ENCODE peak calls at places on chromosome 4, in six cellular contexts. One of them, this sample, is unnamed.

GRCh38 chr4:184384056-184384809 is 90.1 kb downstream of the IRF2 start:
- DNase-seq in A549: no peak
- DNase-seq in CD4-positive, CD25-positive, alpha-beta regulatory T cell: peak; percentile 15
- DNase-seq in mesenchymal stem cell: peak; percentile 94
- DNase-seq in transverse colon: peak; percentile 59
- DNase-seq in right lobe of liver: peak; percentile 45
- DNase-seq in this sample: peak; percentile 36

GRCh38 chr4:145829629-145830395 is 108.8 kb downstream of the ZNF827 start:
- DNase-seq in CD4-positive, CD25-positive, alpha-beta regulatory T cell: peak; percentile 10
- DNase-seq in transverse colon: no peak
- DNase-seq in right lobe of liver: no peak
- DNase-seq in A549: no peak
- DNase-seq in mesenchymal stem cell: no peak
- DNase-seq in this sample: no peak

GRCh38 chr4:120509222-120509621 is 413.3 kb downstream of the PRDM5 start:
- DNase-seq in CD4-positive, CD25-positive, alpha-beta regulatory T cell: no peak
- DNase-seq in right lobe of liver: no peak
- DNase-seq in mesenchymal stem cell: no peak
- DNase-seq in transverse colon: no peak
- DNase-seq in A549: no peak
- DNase-seq in this sample: no peak

GRCh38 chr4:56653461-56654237 is 27.4 kb downstream of the HOPX start:
- DNase-seq in mesenchymal stem cell: no peak
- DNase-seq in right lobe of liver: no peak
- DNase-seq in A549: no peak
- DNase-seq in CD4-positive, CD25-positive, alpha-beta regulatory T cell: no peak
- DNase-seq in transverse colon: peak; percentile 15
- DNase-seq in this sample: no peak

GRCh38 chr4:62232755-62233280 is 1032.7 kb downstream of the ADGRL3 start:
- DNase-seq in CD4-positive, CD25-positive, alpha-beta regulatory T cell: no peak
- DNase-seq in mesenchymal stem cell: no peak
- DNase-seq in right lobe of liver: no peak
- DNase-seq in A549: no peak
- DNase-seq in transverse colon: no peak
- DNase-seq in this sample: no peak

GRCh38 chr4:23237771-23238170 is 545.0 kb downstream of the GBA3 start:
- DNase-seq in right lobe of liver: peak; percentile 51
- DNase-seq in mesenchymal stem cell: no peak
- DNase-seq in transverse colon: no peak
- DNase-seq in A549: no peak
- DNase-seq in CD4-positive, CD25-positive, alpha-beta regulatory T cell: no peak
- DNase-seq in this sample: no peak

GRCh38 chr4:165013691-165014090 is 18.1 kb upstream of the TRIM60 start:
- DNase-seq in transverse colon: no peak
- DNase-seq in right lobe of liver: no peak
- DNase-seq in A549: no peak
- DNase-seq in CD4-positive, CD25-positive, alpha-beta regulatory T cell: no peak
- DNase-seq in mesenchymal stem cell: no peak
- DNase-seq in this sample: no peak

GRCh38 chr4:103915224-103915869 is 195.6 kb upstream of the TACR3 start:
- DNase-seq in transverse colon: no peak
- DNase-seq in mesenchymal stem cell: peak; percentile 31
- DNase-seq in right lobe of liver: no peak
- DNase-seq in CD4-positive, CD25-positive, alpha-beta regulatory T cell: no peak
- DNase-seq in A549: no peak
- DNase-seq in this sample: no peak

GRCh38 chr4:88616275-88616996 is 24.2 kb downstream of the HERC3 start:
- DNase-seq in CD4-positive, CD25-positive, alpha-beta regulatory T cell: no peak
- DNase-seq in mesenchymal stem cell: peak; percentile 41
- DNase-seq in transverse colon: no peak
- DNase-seq in A549: no peak
- DNase-seq in right lobe of liver: no peak
- DNase-seq in this sample: no peak

GRCh38 chr4:73539386-73539785 is 57.8 kb downstream of the AFM start:
- DNase-seq in transverse colon: no peak
- DNase-seq in CD4-positive, CD25-positive, alpha-beta regulatory T cell: no peak
- DNase-seq in A549: no peak
- DNase-seq in right lobe of liver: no peak
- DNase-seq in mesenchymal stem cell: no peak
- DNase-seq in this sample: no peak

GRCh38 chr4:135741583-135741982 is 1540.0 kb upstream of the PABPC4L start:
- DNase-seq in mesenchymal stem cell: no peak
- DNase-seq in A549: no peak
- DNase-seq in CD4-positive, CD25-positive, alpha-beta regulatory T cell: no peak
- DNase-seq in right lobe of liver: no peak
- DNase-seq in transverse colon: no peak
- DNase-seq in this sample: no peak

GRCh38 chr4:94561249-94562024 is 109.7 kb downstream of the PDLIM5 start:
- DNase-seq in right lobe of liver: no peak
- DNase-seq in CD4-positive, CD25-positive, alpha-beta regulatory T cell: no peak
- DNase-seq in mesenchymal stem cell: peak; percentile 87
- DNase-seq in transverse colon: no peak
- DNase-seq in A549: no peak
- DNase-seq in this sample: peak; percentile 75

GRCh38 chr4:139274790-139275189 is 5.2 kb downstream of the MGARP start:
- DNase-seq in CD4-positive, CD25-positive, alpha-beta regulatory T cell: no peak
- DNase-seq in transverse colon: no peak
- DNase-seq in right lobe of liver: no peak
- DNase-seq in mesenchymal stem cell: no peak
- DNase-seq in A549: no peak
- DNase-seq in this sample: no peak
- H3K27ac ChIP-seq in CD4-positive, CD25-positive, alpha-beta regulatory T cell: no peak overlapping the region
- H3K27ac ChIP-seq in transverse colon: no peak overlapping the region
- H3K27ac ChIP-seq in right lobe of liver: no peak overlapping the region
- H3K27ac ChIP-seq in mesenchymal stem cell: no peak overlapping the region
- H3K27ac ChIP-seq in A549: no peak overlapping the region
- H3K27ac ChIP-seq in this sample: no peak overlapping the region

GRCh38 chr4:148684638-148685037 is 242.4 kb upstream of the NR3C2 start:
- DNase-seq in CD4-positive, CD25-positive, alpha-beta regulatory T cell: no peak
- DNase-seq in mesenchymal stem cell: no peak
- DNase-seq in transverse colon: no peak
- DNase-seq in A549: no peak
- DNase-seq in right lobe of liver: no peak
- DNase-seq in this sample: no peak

GRCh38 chr4:148674891-148675290 is 232.7 kb upstream of the NR3C2 start:
- DNase-seq in mesenchymal stem cell: no peak
- DNase-seq in transverse colon: no peak
- DNase-seq in right lobe of liver: no peak
- DNase-seq in A549: no peak
- DNase-seq in CD4-positive, CD25-positive, alpha-beta regulatory T cell: no peak
- DNase-seq in this sample: no peak

GRCh38 chr4:148686449-148686848 is 244.2 kb upstream of the NR3C2 start:
- DNase-seq in mesenchymal stem cell: no peak
- DNase-seq in right lobe of liver: no peak
- DNase-seq in A549: no peak
- DNase-seq in transverse colon: no peak
- DNase-seq in CD4-positive, CD25-positive, alpha-beta regulatory T cell: no peak
- DNase-seq in this sample: no peak

DNA sequence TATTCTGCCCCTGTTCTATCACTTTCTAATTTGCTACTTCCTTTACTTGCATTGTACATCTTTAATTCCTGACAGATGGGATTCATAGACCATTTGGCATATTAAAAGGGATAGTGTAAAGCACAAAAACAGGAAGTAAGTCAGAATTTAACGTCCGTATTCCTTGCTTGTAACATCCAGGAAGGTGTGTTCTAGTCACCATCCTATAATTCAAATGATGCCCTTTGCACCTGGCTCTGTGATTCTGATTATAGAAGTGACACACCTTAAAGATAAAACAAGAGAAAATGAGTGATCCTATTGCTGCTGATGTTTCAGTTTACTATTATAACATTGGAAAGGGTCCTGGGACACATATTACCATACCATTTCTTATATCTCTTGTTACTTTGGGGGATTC is 238.7 kb upstream of the NR3C2 start:
- DNase-seq in CD4-positive, CD25-positive, alpha-beta regulatory T cell: no peak
- DNase-seq in right lobe of liver: no peak
- DNase-seq in A549: no peak
- DNase-seq in mesenchymal stem cell: no peak
- DNase-seq in transverse colon: peak; percentile 24
- DNase-seq in this sample: no peak
- H3K4me1 ChIP-seq in CD4-positive, CD25-positive, alpha-beta regulatory T cell: no peaks in the 10 kb centered on the region
- H3K4me1 ChIP-seq in right lobe of liver: no peaks in the 10 kb centered on the region
- H3K4me1 ChIP-seq in A549: no peaks in the 10 kb centered on the region
- H3K4me1 ChIP-seq in mesenchymal stem cell: no peaks in the 10 kb centered on the region
- H3K4me1 ChIP-seq in transverse colon: peaks cover 28% of the 10 kb centered on the region
- H3K4me1 ChIP-seq in this sample: no peaks in the 10 kb centered on the region

GRCh38 chr4:142406051-142406549 is 440.0 kb downstream of the INPP4B start:
- DNase-seq in mesenchymal stem cell: no peak
- DNase-seq in transverse colon: no peak
- DNase-seq in right lobe of liver: no peak
- DNase-seq in CD4-positive, CD25-positive, alpha-beta regulatory T cell: no peak
- DNase-seq in A549: no peak
- DNase-seq in this sample: no peak
- H3K4me3 ChIP-seq in mesenchymal stem cell: no peak overlapping the region
- H3K4me3 ChIP-seq in transverse colon: no peak overlapping the region
- H3K4me3 ChIP-seq in right lobe of liver: no peak overlapping the region
- H3K4me3 ChIP-seq in CD4-positive, CD25-positive, alpha-beta regulatory T cell: peak overlapping the region; percentile 93
- H3K4me3 ChIP-seq in A549: peak overlapping the region; percentile 45
- H3K4me3 ChIP-seq in this sample: no peak overlapping the region

GRCh38 chr4:114249561-114250356 is 270.3 kb upstream of the ARSJ start:
- DNase-seq in A549: no peak
- DNase-seq in mesenchymal stem cell: no peak
- DNase-seq in CD4-positive, CD25-positive, alpha-beta regulatory T cell: no peak
- DNase-seq in right lobe of liver: no peak
- DNase-seq in transverse colon: no peak
- DNase-seq in this sample: no peak

GRCh38 chr4:114251020-114251419 is 271.6 kb upstream of the ARSJ start:
- DNase-seq in CD4-positive, CD25-positive, alpha-beta regulatory T cell: no peak
- DNase-seq in A549: no peak
- DNase-seq in mesenchymal stem cell: no peak
- DNase-seq in right lobe of liver: no peak
- DNase-seq in transverse colon: no peak
- DNase-seq in this sample: no peak

GRCh38 chr4:114252499-114252898 is 273.1 kb upstream of the ARSJ start:
- DNase-seq in transverse colon: no peak
- DNase-seq in right lobe of liver: no peak
- DNase-seq in mesenchymal stem cell: no peak
- DNase-seq in A549: no peak
- DNase-seq in CD4-positive, CD25-positive, alpha-beta regulatory T cell: no peak
- DNase-seq in this sample: no peak

GRCh38 chr4:114250439-114250891 is 271.0 kb upstream of the ARSJ start:
- DNase-seq in CD4-positive, CD25-positive, alpha-beta regulatory T cell: no peak
- DNase-seq in right lobe of liver: no peak
- DNase-seq in mesenchymal stem cell: peak; percentile 46
- DNase-seq in A549: no peak
- DNase-seq in transverse colon: no peak
- DNase-seq in this sample: no peak
- H3K27ac ChIP-seq in CD4-positive, CD25-positive, alpha-beta regulatory T cell: no peak overlapping the region
- H3K27ac ChIP-seq in right lobe of liver: no peak overlapping the region
- H3K27ac ChIP-seq in mesenchymal stem cell: peak overlapping the region; percentile 13
- H3K27ac ChIP-seq in A549: no peak overlapping the region
- H3K27ac ChIP-seq in transverse colon: no peak overlapping the region
- H3K27ac ChIP-seq in this sample: no peak overlapping the region

GRCh38 chr4:186946682-186947294 is 223.1 kb upstream of the FAT1 start:
- DNase-seq in mesenchymal stem cell: peak; percentile 54
- DNase-seq in transverse colon: peak; percentile 80
- DNase-seq in right lobe of liver: peak; percentile 34
- DNase-seq in A549: peak; percentile 69
- DNase-seq in CD4-positive, CD25-positive, alpha-beta regulatory T cell: no peak
- DNase-seq in this sample: peak; percentile 56
- H3K4me1 ChIP-seq in mesenchymal stem cell: peaks cover 15% of the 10 kb centered on the region
- H3K4me1 ChIP-seq in transverse colon: peaks cover 39% of the 10 kb centered on the region
- H3K4me1 ChIP-seq in right lobe of liver: no peaks in the 10 kb centered on the region
- H3K4me1 ChIP-seq in A549: peaks cover 6% of the 10 kb centered on the region
- H3K4me1 ChIP-seq in CD4-positive, CD25-positive, alpha-beta regulatory T cell: no peaks in the 10 kb centered on the region
- H3K4me1 ChIP-seq in this sample: peaks cover 25% of the 10 kb centered on the region

GRCh38 chr4:41496980-41497379 is 41.0 kb upstream of the LIMCH1 start:
- DNase-seq in mesenchymal stem cell: no peak
- DNase-seq in right lobe of liver: no peak
- DNase-seq in transverse colon: no peak
- DNase-seq in CD4-positive, CD25-positive, alpha-beta regulatory T cell: no peak
- DNase-seq in A549: no peak
- DNase-seq in this sample: no peak
- H3K4me3 ChIP-seq in mesenchymal stem cell: no peak overlapping the region
- H3K4me3 ChIP-seq in right lobe of liver: no peak overlapping the region
- H3K4me3 ChIP-seq in transverse colon: no peak overlapping the region
- H3K4me3 ChIP-seq in CD4-positive, CD25-positive, alpha-beta regulatory T cell: no peak overlapping the region
- H3K4me3 ChIP-seq in A549: no peak overlapping the region
- H3K4me3 ChIP-seq in this sample: no peak overlapping the region

GRCh38 chr4:133190098-133190497 is 41.0 kb downstream of the PCDH10 start:
- DNase-seq in CD4-positive, CD25-positive, alpha-beta regulatory T cell: no peak
- DNase-seq in mesenchymal stem cell: no peak
- DNase-seq in A549: no peak
- DNase-seq in transverse colon: no peak
- DNase-seq in right lobe of liver: no peak
- DNase-seq in this sample: no peak

GRCh38 chr4:133186845-133187244 is 37.8 kb downstream of the PCDH10 start:
- DNase-seq in right lobe of liver: no peak
- DNase-seq in transverse colon: no peak
- DNase-seq in CD4-positive, CD25-positive, alpha-beta regulatory T cell: no peak
- DNase-seq in mesenchymal stem cell: no peak
- DNase-seq in A549: no peak
- DNase-seq in this sample: no peak

GRCh38 chr4:133188433-133189175 is 39.5 kb downstream of the PCDH10 start:
- DNase-seq in transverse colon: no peak
- DNase-seq in mesenchymal stem cell: peak; percentile 7
- DNase-seq in CD4-positive, CD25-positive, alpha-beta regulatory T cell: no peak
- DNase-seq in A549: no peak
- DNase-seq in right lobe of liver: no peak
- DNase-seq in this sample: no peak

GRCh38 chr4:133186210-133186609 is 37.1 kb downstream of the PCDH10 start:
- DNase-seq in transverse colon: no peak
- DNase-seq in CD4-positive, CD25-positive, alpha-beta regulatory T cell: no peak
- DNase-seq in mesenchymal stem cell: no peak
- DNase-seq in A549: no peak
- DNase-seq in right lobe of liver: no peak
- DNase-seq in this sample: no peak
- H3K27ac ChIP-seq in transverse colon: no peak overlapping the region
- H3K27ac ChIP-seq in CD4-positive, CD25-positive, alpha-beta regulatory T cell: no peak overlapping the region
- H3K27ac ChIP-seq in mesenchymal stem cell: no peak overlapping the region
- H3K27ac ChIP-seq in A549: no peak overlapping the region
- H3K27ac ChIP-seq in right lobe of liver: no peak overlapping the region
- H3K27ac ChIP-seq in this sample: no peak overlapping the region

This sample was measured in SJSA1.